ENCODE peak calls at places on chromosomes 3 and 15, in five cellular contexts. J, I, V, N and F are unnamed samples. For H3K27me3 and H3K4me1, the result is how much of the 10 kb centered on the place peaks cover.

GRCh38 chr3:197366301-197367044 is 68.1 kb upstream of the DLG1 start:
- DNase-seq in N (no peak), I (no peak), V (no peak), J (no peak), F (no peak)

GRCh38 chr15:58043192-58043903 is 22.2 kb downstream of the ALDH1A2 start:
- DNase-seq in J (peak), V (peak), I (no peak), N (no peak), F (peak)

GRCh38 chr3:17231537-17232261 is 346.9 kb downstream of the PLCL2 start:
- DNase-seq in J (no peak), N (no peak), V (no peak), I (no peak), F (no peak)

GRCh38 chr3:19427417-19428149 is 279.3 kb downstream of the KCNH8 start:
- DNase-seq in V (no peak), I (no peak), J (no peak), N (no peak), F (no peak)

GRCh38 chr15:92074646-92075045 is 221.1 kb downstream of the SLCO3A1 start:
- DNase-seq in I (peak), V (peak), N (no peak), J (peak), F (no peak)

GRCh38 chr3:197203714-197204146 is 94.7 kb downstream of the DLG1 start:
- DNase-seq in I (no peak), J (no peak), N (no peak), V (no peak), F (no peak)

GRCh38 chr3:194949592-194949991 is 263.9 kb downstream of the FAM43A start:
- DNase-seq in J (no peak), N (no peak), I (no peak), V (no peak), F (no peak)

GRCh38 chr3:168989396-168989795 is 674.1 kb downstream of the MECOM start:
- DNase-seq in N (no peak), J (no peak), I (no peak), V (peak), F (no peak)

GRCh38 chr3:122577409-122578028 is at the start of gene PARP15:
- DNase-seq in I (peak), N (peak), J (no peak), V (no peak), F (no peak)

GRCh38 chr15:89377842-89378698 is 43.4 kb upstream of the POLG start:
- DNase-seq in I (no peak), J (no peak), V (no peak), N (no peak), F (no peak)

GRCh38 chr15:25863067-25863967 is at the start of gene ATP10A:
- DNase-seq in I (peak), N (peak), J (no peak), V (no peak), F (peak)

GRCh38 chr15:74854453-74854852 is 11.5 kb upstream of the ULK3 start:
- DNase-seq in I (no peak), J (no peak), V (no peak), N (no peak), F (no peak)

GRCh38 chr3:190352866-190353457 is 30.7 kb upstream of the CLDN1 start:
- DNase-seq in V (no peak), I (no peak), J (no peak), N (no peak), F (no peak)

GRCh38 chr3:49883992-49884391 is 14.3 kb upstream of the CAMKV start:
- DNase-seq in N (no peak), J (no peak), V (no peak), I (no peak), F (no peak)

GRCh38 chr3:124504332-124505059 is 225.8 kb upstream of the UMPS start:
- DNase-seq in N (no peak), I (peak), V (no peak), J (peak), F (no peak)

GRCh38 chr3:181694805-181695660 is 16.7 kb upstream of the SOX2 start:
- DNase-seq in N (no peak), I (peak), V (peak), J (peak), F (peak)

GRCh38 chr3:183370391-183370790 is 58.0 kb downstream of the MCF2L2 start:
- DNase-seq in I (no peak), J (no peak), V (no peak), N (no peak), F (no peak)

GRCh38 chr3:144221771-144222170 is 250.1 kb downstream of the DIPK2A start:
- DNase-seq in V (no peak), J (no peak), I (no peak), N (no peak), F (no peak)

GRCh38 chr3:180909369-180910127 is 2.9 kb upstream of the FXR1 start:
- DNase-seq in I (no peak), N (no peak), V (no peak), J (no peak), F (no peak)

GRCh38 chr3:154718058-154718457 is 288.1 kb upstream of the GPR149 start:
- DNase-seq in I (no peak), J (no peak), V (no peak), N (no peak), F (no peak)

GRCh38 chr3:53357457-53357856 is 10.1 kb upstream of the DCP1A start:
- DNase-seq in J (no peak), N (no peak), I (no peak), V (no peak), F (no peak)

GRCh38 chr3:55770077-55770476 is 283.0 kb upstream of the WNT5A start:
- DNase-seq in I (no peak), N (no peak), V (no peak), J (no peak), F (no peak)

GRCh38 chr3:149648525-149648924 is 9.3 kb downstream of the WWTR1 start:
- DNase-seq in J (no peak), I (no peak), V (no peak), N (no peak), F (no peak)

GRCh38 chr3:138389841-138390581 is 41.6 kb downstream of the MRAS start:
- DNase-seq in V (peak), I (no peak), J (no peak), N (no peak), F (no peak)

GRCh38 chr15:68279218-68279533 is 1.6 kb downstream of the FEM1B start:
- DNase-seq in J (no peak), V (no peak), N (no peak), I (no peak), F (no peak)

GRCh38 chr15:31197497-31198414 is 96.2 kb upstream of the TRPM1 start:
- DNase-seq in N (peak), J (peak), I (peak), V (no peak), F (peak)

GRCh38 chr3:62981962-62982361 is 106.7 kb upstream of the CADPS start:
- DNase-seq in I (no peak), J (no peak), N (no peak), V (no peak), F (no peak)

GRCh38 chr3:105394177-105394576 is 27.5 kb downstream of the ALCAM start:
- DNase-seq in I (no peak), J (no peak), V (no peak), N (no peak), F (no peak)

GRCh38 chr15:82045179-82045891 is 483 bp downstream of the MEX3B start:
- DNase-seq in V (peak), I (peak), N (peak), J (no peak), F (peak)
- H3K27me3 ChIP-seq in V (under half), I (under half), N (under half), J (under half), F (under half)

GRCh38 chr3:171376125-171376947 is 83.9 kb downstream of the TNIK start:
- DNase-seq in V (no peak), N (no peak), J (no peak), I (no peak), F (no peak)

GRCh38 chr3:171375704-171376103 is 84.5 kb downstream of the TNIK start:
- DNase-seq in I (no peak), J (no peak), V (no peak), N (no peak), F (no peak)

GRCh38 chr3:171379281-171379680 is 80.9 kb downstream of the TNIK start:
- DNase-seq in I (no peak), V (no peak), N (no peak), J (no peak), F (no peak)

GRCh38 chr3:171378586-171378985 is 81.6 kb downstream of the TNIK start:
- DNase-seq in I (no peak), V (no peak), N (no peak), J (no peak), F (no peak)

DNA sequence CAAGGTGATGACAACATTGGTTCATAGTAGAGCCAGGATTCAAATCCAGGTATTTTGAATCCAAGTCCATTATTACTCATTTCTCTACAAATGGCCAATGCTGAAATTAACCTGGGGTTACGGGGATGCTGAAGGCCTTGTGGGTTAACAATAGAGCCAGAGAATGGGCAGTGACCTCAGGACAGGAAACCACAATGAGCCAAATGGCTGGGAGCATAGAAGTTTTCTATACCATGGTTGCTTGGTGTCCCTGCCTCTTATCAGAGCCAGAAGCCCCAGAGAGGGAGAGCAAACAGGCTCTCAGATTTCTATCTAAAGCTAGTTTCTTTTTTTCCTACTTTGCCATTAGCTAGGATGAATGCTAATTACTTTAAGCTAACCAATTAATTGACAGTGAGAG is 82.3 kb downstream of the TNIK start:
- DNase-seq in I (no peak), N (no peak), V (no peak), J (no peak), F (no peak)
- H3K4me1 ChIP-seq in I (half or more), N (under half), V (under half), J (under half), F (under half)

GRCh38 chr3:44280077-44280476 is 38.4 kb downstream of the TOPAZ1 start:
- DNase-seq in J (no peak), V (no peak), N (no peak), I (no peak), F (no peak)
- H3K27me3 ChIP-seq in J (under half), V (under half), N (under half), I (under half), F (under half)

GRCh38 chr3:46673151-46674030 is 20.1 kb downstream of the ALS2CL start:
- DNase-seq in J (peak), V (no peak), I (no peak), N (no peak), F (no peak)
- H3K4me1 ChIP-seq in J (under half), V (under half), I (under half), N (under half), F (under half)

DNA sequence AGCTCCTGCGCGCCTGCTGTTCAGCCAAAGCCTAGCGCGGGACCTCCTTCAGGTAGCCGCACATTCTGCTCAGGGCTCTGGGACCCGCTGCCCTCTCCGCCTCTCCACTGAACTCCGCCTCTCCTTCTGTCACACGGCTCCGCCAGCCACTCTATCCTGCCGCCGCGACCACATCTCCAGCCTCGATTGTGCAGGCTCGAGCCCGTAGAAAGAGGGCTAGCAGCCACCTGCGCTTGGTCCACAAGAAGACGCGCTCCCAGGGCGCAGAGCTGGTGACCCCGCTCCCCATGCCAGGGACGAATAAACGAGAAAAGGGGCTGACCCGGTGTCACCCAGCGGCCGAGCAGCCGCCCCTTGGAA is 1.1 kb upstream of the VIPR1 start:
- DNase-seq in V (no peak), J (peak), I (no peak), N (no peak), F (peak)
- H3K27me3 ChIP-seq in V (under half), J (under half), I (under half), N (under half), F (under half)

DNA sequence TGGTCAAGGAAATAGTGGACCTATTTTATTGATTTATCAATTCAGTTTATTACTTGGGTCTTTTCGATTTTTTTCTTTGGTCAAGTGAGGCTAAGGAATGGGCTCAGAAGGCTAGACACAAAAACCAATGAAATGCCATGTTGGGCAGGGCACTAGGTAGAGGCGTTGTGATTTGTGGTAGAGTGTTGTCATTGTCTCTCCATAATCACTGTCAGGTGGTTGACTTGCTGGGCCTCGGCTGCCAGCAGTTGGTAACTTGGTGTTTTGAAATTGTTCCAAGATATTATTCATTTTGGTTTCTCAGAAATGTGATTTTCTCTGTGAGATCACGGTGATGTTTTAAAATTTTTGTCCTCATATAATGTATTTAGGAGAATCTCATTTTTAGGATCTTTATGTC is 173.6 kb downstream of the KLHL25 start:
- DNase-seq in N (no peak), I (no peak), J (no peak), V (no peak), F (no peak)
- H3K4me1 ChIP-seq in N (half or more), I (half or more), J (half or more), V (under half), F (under half)